ENCODE peak calls at places on chromosomes 16 and 17, in four cellular contexts. T is IMR-90, L is H1, C is H9. V is an unnamed sample.

GRCh38 chr17:35907691-35908090 is 22.9 kb downstream of the RDM1 start:
- DNase-seq in T (no peak), L (no peak), C (no peak), V (no peak)

GRCh38 chr16:66801320-66802105 is at the start of gene TERB1:
- DNase-seq in T (no peak), L (peak), C (peak), V (no peak)

GRCh38 chr17:13311301-13311700 is 290.4 kb downstream of the HS3ST3A1 start:
- DNase-seq in T (peak), L (no peak), C (no peak), V (no peak)

GRCh38 chr17:65196617-65197016 is 59.4 kb downstream of the RGS9 start:
- DNase-seq in T (no peak), L (no peak), C (no peak), V (no peak)

GRCh38 chr16:66490774-66491715 is 58.9 kb downstream of the TK2 start:
- DNase-seq in T (no peak), L (no peak), C (no peak), V (no peak)

GRCh38 chr16:1057252-1057932 is 15.2 kb upstream of the SSTR5 start:
- DNase-seq in T (no peak), L (peak), C (peak), V (peak)

GRCh38 chr16:13940397-13940933 is 20.5 kb downstream of the ERCC4 start:
- DNase-seq in T (no peak), L (no peak), C (no peak), V (peak)

GRCh38 chr17:78057113-78057740 is 71.3 kb downstream of the TMC6 start:
- DNase-seq in T (no peak), L (no peak), C (no peak), V (no peak)

GRCh38 chr16:1787322-1788094 is 4.7 kb downstream of the NUBP2 start:
- DNase-seq in T (no peak), L (no peak), C (no peak), V (no peak)

GRCh38 chr17:79155701-79156100 is 81.1 kb downstream of the ENGASE start:
- DNase-seq in T (no peak), L (no peak), C (no peak), V (no peak)

GRCh38 chr17:41739661-41740352 is 5.4 kb upstream of the HAP1 start:
- DNase-seq in T (peak), L (no peak), C (no peak), V (no peak)

GRCh38 chr16:31214705-31215286 is 877 bp downstream of the TRIM72 start:
- DNase-seq in T (no peak), L (peak), C (peak), V (no peak)

GRCh38 chr17:72666519-72666874 is 426.0 kb downstream of the SLC39A11 start:
- DNase-seq in T (peak), L (no peak), C (no peak), V (no peak)

GRCh38 chr16:30535777-30536190 is 1.1 kb upstream of the ZNF747 start:
- DNase-seq in T (peak), L (peak), C (peak), V (peak)

GRCh38 chr17:64572682-64573154 is 65.9 kb downstream of the CEP95 start:
- DNase-seq in T (peak), L (no peak), C (no peak), V (peak)

GRCh38 chr17:56770427-56770826 is 63.3 kb downstream of the C17orf67 start:
- DNase-seq in T (no peak), L (no peak), C (no peak), V (no peak)

GRCh38 chr16:728890-729744 is 2.2 kb downstream of the HAGHL start:
- DNase-seq in T (no peak), L (no peak), C (peak), V (peak)

GRCh38 chr17:13943859-13944258 is 125.4 kb upstream of the COX10 start:
- DNase-seq in T (no peak), L (no peak), C (no peak), V (no peak)

GRCh38 chr17:55576237-55576998 is 65.2 kb upstream of the SMIM36 start:
- DNase-seq in T (peak), L (no peak), C (no peak), V (peak)

GRCh38 chr17:44203731-44204452 is 4.2 kb upstream of the ATXN7L3 start:
- DNase-seq in T (peak), L (peak), C (peak), V (peak)

GRCh38 chr16:48158296-48158695 is 2.5 kb upstream of the ABCC12 start:
- DNase-seq in T (peak), L (no peak), C (no peak), V (peak)

GRCh38 chr16:66143422-66143821 is 223.1 kb upstream of the CDH5 start:
- DNase-seq in T (no peak), L (no peak), C (no peak), V (no peak)

GRCh38 chr17:80129006-80129565 is 17.8 kb downstream of the EIF4A3 start:
- DNase-seq in T (no peak), L (no peak), C (no peak), V (no peak)

GRCh38 chr16:85584989-85585388 is 28.1 kb upstream of the GSE1 start:
- DNase-seq in T (no peak), L (no peak), C (no peak), V (no peak)
- H4K5ac ChIP-seq in T (no peak), L (no peak), C (no peak), V (no peak)

GRCh38 chr17:7355053-7355452 is at the start of gene TMEM95:
- DNase-seq in T (no peak), L (no peak), C (no peak), V (no peak)

GRCh38 chr17:7356072-7356549 is 1.2 kb downstream of the TMEM95 start:
- DNase-seq in T (peak), L (peak), C (peak), V (peak)

GRCh38 chr17:7352910-7353635 is 1.1 kb downstream of the KCTD11 start:
- DNase-seq in T (no peak), L (no peak), C (no peak), V (no peak)

GRCh38 chr17:7352559-7352889 is 562 bp downstream of the KCTD11 start:
- DNase-seq in T (no peak), L (no peak), C (no peak), V (no peak)

GRCh38 chr17:7354262-7354781 is 634 bp upstream of the TMEM95 start:
- DNase-seq in T (peak), L (no peak), C (no peak), V (peak)
- H4K8ac ChIP-seq in T (peak), L (no peak), C (no peak), V (no peak)

DNA sequence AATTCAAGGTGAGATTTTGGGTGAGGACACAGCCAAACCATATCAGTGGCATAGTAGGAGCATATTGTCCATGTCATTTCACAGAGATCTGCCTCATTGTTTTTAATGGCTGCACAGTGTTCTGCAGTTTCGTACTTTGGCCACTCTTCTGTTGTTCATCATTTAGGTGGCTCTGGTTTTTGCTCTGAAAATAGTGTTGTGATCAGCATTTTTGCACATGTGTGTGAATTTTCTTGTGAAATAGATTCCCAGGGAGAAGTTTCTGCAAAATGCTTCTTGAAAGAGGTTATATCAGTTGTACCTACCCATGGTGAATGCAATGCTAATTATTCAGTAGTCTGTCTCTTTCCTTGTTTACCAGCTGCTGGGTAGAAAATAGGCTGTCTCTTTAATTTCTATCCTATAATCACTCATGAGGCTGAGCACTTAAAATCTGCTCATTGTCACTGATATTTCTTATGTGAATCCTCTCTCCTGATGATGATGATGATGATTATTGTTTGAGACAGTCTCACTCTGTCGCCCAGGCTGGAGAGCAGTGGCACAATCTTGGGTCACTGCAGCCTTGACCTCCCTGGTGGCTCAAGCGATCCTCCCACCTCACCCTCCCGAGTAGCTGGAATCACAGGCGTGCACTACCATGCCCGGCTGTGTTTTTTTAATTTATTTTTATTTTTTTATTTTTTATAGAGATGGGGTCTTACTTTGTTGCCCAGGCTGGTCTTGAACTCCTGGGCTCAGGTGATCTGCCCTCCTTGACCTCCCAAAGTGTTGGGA is 10.5 kb downstream of the LCMT1 start:
- DNase-seq in T (no peak), L (no peak), C (no peak), V (no peak)
- H4K5ac ChIP-seq in T (no peak), L (no peak), C (no peak), V (no peak)

DNA sequence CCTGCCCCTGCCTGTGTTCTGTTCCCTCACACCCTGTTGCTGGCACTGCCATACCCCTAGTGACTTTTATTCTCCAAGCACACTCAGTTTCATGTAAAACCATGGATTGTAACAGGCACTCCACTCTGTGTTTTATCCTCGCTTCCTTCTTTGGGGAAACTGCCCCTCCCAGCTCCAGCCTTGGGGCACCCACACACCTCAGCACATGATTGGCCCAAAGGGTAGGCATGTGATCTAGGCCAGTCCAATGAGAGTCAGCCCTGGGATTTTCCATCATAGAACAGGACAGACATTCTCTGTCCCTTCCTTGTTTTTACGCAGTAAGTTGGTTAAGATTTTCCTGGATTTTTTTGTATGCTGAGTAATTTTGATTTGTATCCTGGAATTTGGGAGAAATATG is 115.4 kb downstream of the C16orf95 start:
- DNase-seq in T (no peak), L (no peak), C (no peak), V (no peak)
- H4K8ac ChIP-seq in T (peak), L (no peak), C (no peak), V (no peak)

GRCh38 chr16:72657164-72657563 is 390.8 kb downstream of the ZFHX3 start:
- DNase-seq in T (no peak), L (no peak), C (no peak), V (no peak)
- H4K5ac ChIP-seq in T (no peak), L (no peak), C (no peak), V (no peak)

GRCh38 chr17:37671813-37672544 is 28.7 kb upstream of the DDX52 start:
- DNase-seq in T (peak), L (no peak), C (no peak), V (no peak)
- H4K8ac ChIP-seq in T (peak), L (no peak), C (no peak), V (no peak)

GRCh38 chr17:37838276-37838675 is 85.9 kb upstream of the TBC1D3K start:
- DNase-seq in T (no peak), L (no peak), C (no peak), V (no peak)
- H4K5ac ChIP-seq in T (no peak), L (no peak), C (no peak), V (no peak)